ENCODE peak calls at places on chromosomes 12 and 14, in ten cellular contexts. V is thoracic aorta, W is coronary artery, O is RWPE1, U is OCI-LY7, G is right cardiac atrium, T is HepG2, N is heart left ventricle, P is lung, F is PC-9. H is an unnamed sample.

GRCh38 chr14:97046991-97047390 is 249.8 kb downstream of the VRK1 start:
- DNase-seq in V (no peak), W (no peak), O (no peak), U (no peak), G (no peak), T (no peak), N (no peak), P (no peak), F (no peak), H (no peak)

GRCh38 chr14:95609398-95609990 is 74.6 kb downstream of the GLRX5 start:
- DNase-seq in V (no peak), W (no peak), O (no peak), U (peak), G (no peak), T (peak), N (no peak), P (no peak), F (no peak), H (no peak)

GRCh38 chr12:59070534-59070933 is 150.2 kb upstream of the LRIG3 start:
- DNase-seq in V (no peak), W (no peak), O (no peak), U (no peak), G (no peak), T (no peak), N (no peak), P (no peak), F (no peak), H (no peak)

GRCh38 chr12:78797201-78797931 is 67.2 kb upstream of the SYT1 start:
- DNase-seq in V (no peak), W (no peak), O (no peak), U (no peak), G (no peak), T (no peak), N (no peak), P (no peak), F (no peak), H (no peak)

GRCh38 chr14:82445810-82446575 is 912.3 kb upstream of the SEL1L start:
- DNase-seq in V (no peak), W (no peak), O (no peak), U (no peak), G (no peak), T (no peak), N (no peak), P (no peak), F (no peak), H (no peak)

GRCh38 chr12:82708507-82708906 is 21.8 kb downstream of the TMTC2 start:
- DNase-seq in V (no peak), W (no peak), O (no peak), U (no peak), G (peak), T (no peak), N (no peak), P (no peak), F (no peak), H (no peak)

GRCh38 chr12:49998453-49998852 is 25.7 kb downstream of the AQP6 start:
- DNase-seq in V (no peak), W (no peak), O (no peak), U (no peak), G (no peak), T (no peak), N (no peak), P (no peak), F (no peak), H (no peak)

GRCh38 chr14:79136437-79137430 is 966.6 kb downstream of the NRXN3 start:
- DNase-seq in V (no peak), W (no peak), O (no peak), U (no peak), G (no peak), T (no peak), N (no peak), P (no peak), F (no peak), H (no peak)

GRCh38 chr12:76123301-76124212 is 39.1 kb upstream of the NAP1L1 start:
- DNase-seq in V (no peak), W (no peak), O (peak), U (no peak), G (no peak), T (no peak), N (no peak), P (no peak), F (no peak), H (no peak)

GRCh38 chr12:58895053-58895452 is 25.3 kb downstream of the LRIG3 start:
- DNase-seq in V (no peak), W (no peak), O (no peak), U (no peak), G (no peak), T (no peak), N (no peak), P (no peak), F (no peak), H (no peak)

GRCh38 chr14:29558516-29558915 is 369.1 kb downstream of the PRKD1 start:
- DNase-seq in V (no peak), W (no peak), O (no peak), U (no peak), G (no peak), T (no peak), N (no peak), P (no peak), F (no peak), H (no peak)

GRCh38 chr14:55450124-55450523 is 9.7 kb upstream of the TBPL2 start:
- DNase-seq in V (no peak), W (no peak), O (no peak), U (no peak), G (no peak), T (no peak), N (no peak), P (no peak), F (no peak), H (no peak)

GRCh38 chr12:41486718-41487117 is 298.6 kb downstream of the PDZRN4 start:
- DNase-seq in V (no peak), W (no peak), O (no peak), U (no peak), G (no peak), T (no peak), N (no peak), P (no peak), F (peak), H (no peak)

GRCh38 chr12:107963625-107964024 is 165.5 kb upstream of the WSCD2 start:
- DNase-seq in V (no peak), W (no peak), O (no peak), U (no peak), G (no peak), T (no peak), N (no peak), P (no peak), F (no peak), H (no peak)

GRCh38 chr14:105157872-105158271 is 10.7 kb downstream of the JAG2 start:
- DNase-seq in V (no peak), W (no peak), O (no peak), U (no peak), G (no peak), T (no peak), N (no peak), P (no peak), F (no peak), H (no peak)

GRCh38 chr12:89344862-89345202 is 7.5 kb downstream of the DUSP6 start:
- DNase-seq in V (no peak), W (no peak), O (no peak), U (no peak), G (no peak), T (peak), N (no peak), P (no peak), F (no peak), H (no peak)

GRCh38 chr12:69096669-69097364 is 142.6 kb upstream of the CPSF6 start:
- DNase-seq in V (no peak), W (no peak), O (peak), U (no peak), G (no peak), T (no peak), N (no peak), P (no peak), F (no peak), H (no peak)

GRCh38 chr14:71885301-71885700 is 46.9 kb upstream of the RGS6 start:
- DNase-seq in V (no peak), W (no peak), O (no peak), U (no peak), G (no peak), T (no peak), N (no peak), P (no peak), F (no peak), H (no peak)

GRCh38 chr12:74646831-74647230 is 109.2 kb downstream of the ATXN7L3B start:
- DNase-seq in V (no peak), W (no peak), O (no peak), U (peak), G (no peak), T (no peak), N (no peak), P (no peak), F (no peak), H (no peak)

GRCh38 chr14:92659765-92660561 is 88.5 kb downstream of the LGMN start:
- DNase-seq in V (no peak), W (no peak), O (no peak), U (peak), G (peak), T (no peak), N (no peak), P (peak), F (no peak), H (no peak)

GRCh38 chr12:107513636-107514400 is 171.8 kb upstream of the PWP1 start:
- DNase-seq in V (no peak), W (no peak), O (no peak), U (no peak), G (no peak), T (no peak), N (no peak), P (no peak), F (no peak), H (no peak)

GRCh38 chr14:71355324-71356201 is 448.3 kb downstream of the PCNX1 start:
- DNase-seq in V (no peak), W (no peak), O (peak), U (no peak), G (no peak), T (no peak), N (no peak), P (no peak), F (no peak), H (no peak)

GRCh38 chr12:68359669-68360068 is 27.5 kb upstream of the MDM1 start:
- DNase-seq in V (no peak), W (no peak), O (no peak), U (no peak), G (no peak), T (no peak), N (no peak), P (no peak), F (no peak), H (no peak)

GRCh38 chr14:54147285-54147684 is 190.7 kb upstream of the BMP4 start:
- DNase-seq in V (no peak), W (no peak), O (no peak), U (no peak), G (no peak), T (no peak), N (no peak), P (no peak), F (peak), H (no peak)

DNA sequence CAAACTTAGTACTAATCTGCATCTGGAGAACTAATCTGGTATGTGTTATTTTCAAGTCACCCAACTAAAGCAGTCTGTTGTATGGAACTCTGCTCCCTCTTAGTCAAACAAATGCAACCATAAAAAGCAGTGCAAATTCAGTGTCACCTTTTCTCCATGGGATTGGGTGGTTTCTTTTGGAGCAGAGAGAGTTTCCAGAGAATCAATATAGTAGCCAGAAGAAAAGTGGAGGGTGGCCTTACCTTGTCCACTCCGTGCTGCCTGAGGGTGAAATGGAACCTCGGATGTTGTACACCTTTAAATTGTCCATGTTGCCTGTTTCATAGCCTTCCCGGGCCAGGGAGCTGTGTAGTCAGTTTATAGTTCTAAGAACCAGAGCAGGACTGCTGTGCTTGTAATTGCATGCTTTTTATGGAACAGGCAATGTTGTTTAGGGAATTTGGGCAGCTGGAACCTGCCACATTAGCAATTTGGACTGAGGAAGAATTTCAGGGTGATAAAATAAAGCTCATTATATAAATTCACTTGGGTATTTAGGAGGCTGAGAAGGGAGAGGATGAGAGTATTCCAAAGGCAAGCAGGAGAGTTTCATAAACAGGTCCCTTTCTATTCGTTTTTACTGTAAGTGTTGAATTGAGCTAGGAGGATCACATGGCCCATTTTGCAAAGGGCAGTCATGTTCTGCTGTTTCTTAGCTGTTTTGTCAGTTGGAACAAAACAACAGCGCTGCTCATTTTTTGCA is 60.5 kb downstream of the CRADD start:
- DNase-seq in V (no peak), W (no peak), O (no peak), U (no peak), G (no peak), T (no peak), N (no peak), P (no peak), F (no peak), H (no peak)
- H3K27ac ChIP-seq in V (peak), W (peak), O (no peak), U (no peak), G (peak), T (no peak), N (peak), P (peak), F (no peak), H (no peak)

GRCh38 chr12:52183544-52183910 is 8.3 kb downstream of the KRT80 start:
- DNase-seq in V (no peak), W (no peak), O (no peak), U (no peak), G (no peak), T (no peak), N (no peak), P (no peak), F (no peak), H (no peak)
- H3K27ac ChIP-seq in V (peak), W (no peak), O (peak), U (no peak), G (no peak), T (no peak), N (no peak), P (no peak), F (no peak), H (peak)

GRCh38 chr12:113262710-113263109 is 41.4 kb downstream of the TPCN1 start:
- DNase-seq in V (no peak), W (no peak), O (no peak), U (no peak), G (no peak), T (no peak), N (no peak), P (no peak), F (no peak), H (no peak)
- H3K27ac ChIP-seq in V (no peak), W (peak), O (no peak), U (peak), G (no peak), T (no peak), N (peak), P (no peak), F (no peak), H (no peak)

GRCh38 chr12:45913631-45914030 is 76.7 kb downstream of the SCAF11 start:
- DNase-seq in V (no peak), W (no peak), O (no peak), U (peak), G (no peak), T (no peak), N (no peak), P (no peak), F (no peak), H (no peak)
- H3K27ac ChIP-seq in V (no peak), W (no peak), O (no peak), U (no peak), G (no peak), T (no peak), N (no peak), P (no peak), F (no peak), H (no peak)

DNA sequence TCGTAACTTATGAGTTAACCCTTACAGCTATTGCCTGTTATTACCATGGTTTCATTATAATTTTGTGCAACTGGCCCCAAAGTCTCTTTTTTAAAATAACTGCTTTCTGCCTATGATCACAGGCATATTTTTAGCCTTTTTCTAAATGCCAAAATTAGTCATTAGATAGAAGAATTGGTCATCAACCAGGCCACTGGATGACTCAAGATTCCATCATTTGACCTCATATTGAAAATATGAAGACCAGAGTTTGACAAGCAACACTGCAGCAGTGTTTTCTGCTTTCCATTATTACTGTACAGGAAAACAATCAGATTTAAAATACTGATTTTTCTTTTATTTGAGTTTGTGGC is 54.7 kb upstream of the OTOGL start:
- DNase-seq in V (no peak), W (no peak), O (peak), U (no peak), G (no peak), T (no peak), N (no peak), P (no peak), F (no peak), H (no peak)
- H3K27ac ChIP-seq in V (peak), W (peak), O (no peak), U (no peak), G (no peak), T (no peak), N (no peak), P (no peak), F (no peak), H (peak)

DNA sequence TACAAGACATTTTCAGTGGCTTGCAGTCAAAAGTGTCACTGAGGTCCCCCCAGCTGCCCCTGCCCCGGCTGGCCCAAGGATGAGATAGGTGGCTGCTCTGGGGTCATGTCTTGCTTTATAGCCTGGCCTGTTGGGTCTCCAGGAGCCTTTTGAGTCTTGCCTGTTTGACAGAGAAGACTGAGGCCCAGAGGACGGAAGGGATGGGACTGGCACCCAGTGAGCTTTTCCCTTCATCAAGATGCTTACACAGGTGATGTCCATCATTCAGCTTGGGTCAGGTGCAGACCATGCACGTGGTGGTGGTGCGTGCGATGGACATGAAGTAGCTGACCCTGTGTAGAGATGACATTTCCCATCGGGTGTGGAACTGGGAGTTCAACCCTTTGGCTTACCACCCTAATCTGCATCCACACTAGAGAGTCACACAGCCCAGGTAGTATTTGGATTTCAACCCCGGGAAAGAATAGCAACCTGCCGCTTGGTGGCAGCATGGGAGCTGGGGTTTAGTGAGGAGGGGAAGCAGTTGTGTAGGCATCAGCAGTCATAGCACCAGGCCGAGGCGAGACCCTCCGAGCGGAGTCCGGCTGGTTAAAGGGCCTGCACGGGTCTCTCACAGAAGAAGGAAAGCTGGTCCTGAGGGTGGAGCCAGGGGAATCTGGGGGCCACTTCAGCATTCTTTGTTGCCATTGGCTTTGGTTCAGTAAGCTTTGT is 12.2 kb downstream of the CKB start:
- DNase-seq in V (no peak), W (no peak), O (no peak), U (no peak), G (no peak), T (no peak), N (peak), P (no peak), F (no peak), H (peak)
- H3K27ac ChIP-seq in V (no peak), W (no peak), O (peak), U (no peak), G (no peak), T (no peak), N (no peak), P (no peak), F (no peak), H (no peak)

GRCh38 chr12:51318846-51319570 is 5.0 kb downstream of the BIN2 start:
- DNase-seq in V (no peak), W (no peak), O (no peak), U (peak), G (no peak), T (no peak), N (no peak), P (peak), F (no peak), H (no peak)
- H3K27ac ChIP-seq in V (no peak), W (no peak), O (no peak), U (peak), G (no peak), T (no peak), N (no peak), P (no peak), F (no peak), H (no peak)

DNA sequence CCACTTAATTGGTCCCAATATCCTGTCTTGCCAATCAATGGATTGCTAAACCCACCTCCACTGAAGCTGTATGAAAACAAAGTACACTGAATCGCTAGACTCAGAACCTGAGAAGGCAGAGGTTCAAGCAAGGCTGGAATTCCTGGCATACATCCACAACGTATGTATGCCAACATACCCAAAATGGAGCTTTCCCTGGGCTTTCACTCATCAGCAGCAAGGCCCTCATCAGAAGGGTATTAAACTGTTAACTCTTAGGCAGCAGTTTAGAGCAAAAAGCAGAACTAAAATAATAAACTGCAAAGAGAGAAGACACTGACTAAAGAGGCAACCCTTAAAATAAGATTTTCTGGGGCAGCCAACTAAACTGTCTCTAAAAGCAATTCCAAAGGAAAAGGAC is 13.6 kb downstream of the MED13L start:
- DNase-seq in V (no peak), W (no peak), O (no peak), U (no peak), G (no peak), T (peak), N (no peak), P (no peak), F (no peak), H (no peak)
- H3K27ac ChIP-seq in V (no peak), W (no peak), O (no peak), U (no peak), G (no peak), T (no peak), N (no peak), P (no peak), F (no peak), H (no peak)

DNA sequence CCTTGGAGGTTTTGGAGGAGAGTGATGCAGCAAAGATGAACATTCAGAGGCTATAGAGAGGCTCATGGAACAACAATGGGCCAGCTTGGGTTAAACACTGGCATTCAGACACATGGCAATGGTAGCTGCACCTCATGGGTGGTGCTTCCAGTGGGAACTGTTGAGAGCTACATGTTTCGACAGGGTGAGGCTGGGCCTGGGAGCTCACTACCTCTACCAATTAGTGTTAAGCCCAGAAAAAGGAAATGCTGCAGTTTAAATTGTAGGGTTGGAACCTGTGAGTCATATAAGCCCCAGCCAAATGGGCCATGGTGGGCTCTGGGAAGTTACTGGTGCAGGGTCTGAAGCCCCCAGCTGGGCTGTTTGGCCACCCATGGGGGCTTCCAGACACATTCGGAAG is 279.7 kb downstream of the ZFP36L1 start:
- DNase-seq in V (no peak), W (no peak), O (peak), U (peak), G (no peak), T (no peak), N (no peak), P (no peak), F (no peak), H (no peak)
- H3K27ac ChIP-seq in V (no peak), W (peak), O (peak), U (peak), G (no peak), T (no peak), N (no peak), P (no peak), F (peak), H (peak)

GRCh38 chr12:6493580-6494350 is at the start of gene NCAPD2:
- DNase-seq in V (peak), W (peak), O (peak), U (peak), G (peak), T (peak), N (peak), P (peak), F (peak), H (peak)

GRCh38 chr12:6494968-6495367 is 1.1 kb downstream of the NCAPD2 start:
- DNase-seq in V (no peak), W (no peak), O (peak), U (peak), G (no peak), T (no peak), N (no peak), P (no peak), F (no peak), H (no peak)

GRCh38 chr12:6489449-6489848 is 3.6 kb downstream of the MRPL51 start:
- DNase-seq in V (no peak), W (no peak), O (no peak), U (no peak), G (no peak), T (no peak), N (no peak), P (no peak), F (no peak), H (no peak)

GRCh38 chr12:6492838-6493579 is at the start of gene MRPL51:
- DNase-seq in V (peak), W (peak), O (peak), U (peak), G (peak), T (peak), N (peak), P (peak), F (peak), H (peak)

GRCh38 chr12:6494351-6494743 is 445 bp downstream of the NCAPD2 start:
- DNase-seq in V (no peak), W (no peak), O (no peak), U (no peak), G (no peak), T (no peak), N (no peak), P (no peak), F (no peak), H (no peak)
- H3K27ac ChIP-seq in V (peak), W (peak), O (peak), U (peak), G (no peak), T (peak), N (peak), P (peak), F (no peak), H (peak)